ENCODE peak calls at places on chromosomes 1 and 21, in ten cellular contexts. B is lower lobe of right lung; M is ovary; L is thyroid gland; I is breast epithelium; Q is mesenchymal stem cell; J is mammary epithelial cell; A is AG04450; V is CD8-positive, alpha-beta memory T cell; Z is esophagus squamous epithelium. K is an unnamed sample. For H3K27me3, the result is how much of the 10 kb centered on the place peaks cover.

GRCh38 chr1:220497220-220497756 is 30.6 kb upstream of the MARK1 start:
- DNase-seq in B (no peak), M (no peak), L (no peak), I (no peak), Q (no peak), J (peak), A (no peak), V (no peak), Z (no peak), K (no peak)

GRCh38 chr1:75475709-75476108 is 135.2 kb downstream of the SLC44A5 start:
- DNase-seq in B (no peak), M (no peak), L (no peak), I (no peak), Q (no peak), J (no peak), A (no peak), V (no peak), Z (no peak), K (no peak)

GRCh38 chr1:204316164-204316563 is 43.6 kb downstream of the PLEKHA6 start:
- DNase-seq in B (no peak), M (no peak), L (no peak), I (no peak), Q (no peak), J (no peak), A (no peak), V (no peak), Z (no peak), K (no peak)

GRCh38 chr1:223683586-223684487 is 18.3 kb upstream of the CAPN8 start:
- DNase-seq in B (no peak), M (peak), L (peak), I (peak), Q (peak), J (peak), A (no peak), V (peak), Z (no peak), K (peak)

GRCh38 chr1:214422137-214422671 is 129.2 kb downstream of the PTPN14 start:
- DNase-seq in B (no peak), M (no peak), L (no peak), I (no peak), Q (peak), J (peak), A (peak), V (no peak), Z (no peak), K (no peak)

GRCh38 chr1:207935166-207935583 is 24.2 kb upstream of the CD34 start:
- DNase-seq in B (no peak), M (no peak), L (no peak), I (no peak), Q (no peak), J (no peak), A (no peak), V (no peak), Z (no peak), K (no peak)

GRCh38 chr1:43522776-43523480 is 7.8 kb upstream of the PTPRF start:
- DNase-seq in B (no peak), M (no peak), L (no peak), I (no peak), Q (peak), J (peak), A (peak), V (no peak), Z (no peak), K (no peak)

GRCh38 chr1:159991513-159991912 is 37.5 kb upstream of the SLAMF9 start:
- DNase-seq in B (no peak), M (no peak), L (no peak), I (no peak), Q (peak), J (no peak), A (no peak), V (no peak), Z (no peak), K (no peak)

GRCh38 chr1:101178688-101179491 is 57.9 kb upstream of the S1PR1 start:
- DNase-seq in B (no peak), M (no peak), L (no peak), I (no peak), Q (no peak), J (no peak), A (no peak), V (no peak), Z (no peak), K (no peak)

GRCh38 chr1:187509091-187509490 is 680.3 kb downstream of the PLA2G4A start:
- DNase-seq in B (no peak), M (no peak), L (no peak), I (no peak), Q (peak), J (no peak), A (no peak), V (no peak), Z (no peak), K (no peak)

GRCh38 chr1:201889092-201889968 is 632 bp downstream of the SHISA4 start:
- DNase-seq in B (no peak), M (peak), L (peak), I (no peak), Q (no peak), J (no peak), A (no peak), V (no peak), Z (no peak), K (no peak)

GRCh38 chr1:220363196-220363831 is 91.1 kb upstream of the RAB3GAP2 start:
- DNase-seq in B (no peak), M (no peak), L (no peak), I (no peak), Q (peak), J (no peak), A (no peak), V (no peak), Z (no peak), K (no peak)

GRCh38 chr1:23684415-23684814 is 7.2 kb upstream of the RPL11 start:
- DNase-seq in B (no peak), M (no peak), L (no peak), I (no peak), Q (no peak), J (no peak), A (no peak), V (no peak), Z (no peak), K (no peak)

GRCh38 chr1:115545791-115546733 is 95.7 kb upstream of the VANGL1 start:
- DNase-seq in B (no peak), M (no peak), L (peak), I (peak), Q (peak), J (peak), A (peak), V (no peak), Z (no peak), K (no peak)

GRCh38 chr1:171221665-171222591 is 26.4 kb upstream of the FMO1 start:
- DNase-seq in B (no peak), M (peak), L (no peak), I (no peak), Q (peak), J (peak), A (no peak), V (no peak), Z (no peak), K (no peak)

GRCh38 chr1:243505986-243506689 is 250.3 kb downstream of the SDCCAG8 start:
- DNase-seq in B (no peak), M (no peak), L (no peak), I (no peak), Q (no peak), J (no peak), A (no peak), V (no peak), Z (no peak), K (no peak)

GRCh38 chr1:20725189-20726106 is 7.1 kb downstream of the SH2D5 start:
- DNase-seq in B (no peak), M (peak), L (peak), I (no peak), Q (peak), J (peak), A (peak), V (no peak), Z (no peak), K (no peak)

GRCh38 chr1:203281851-203282661 is 23.3 kb upstream of the BTG2 start:
- DNase-seq in B (no peak), M (no peak), L (no peak), I (no peak), Q (no peak), J (no peak), A (no peak), V (no peak), Z (no peak), K (no peak)

GRCh38 chr1:96971849-96972602 is 250.4 kb downstream of the PTBP2 start:
- DNase-seq in B (no peak), M (no peak), L (no peak), I (no peak), Q (no peak), J (no peak), A (no peak), V (no peak), Z (no peak), K (no peak)

GRCh38 chr21:16124397-16125130 is 394.8 kb downstream of the USP25 start:
- DNase-seq in B (no peak), M (peak), L (peak), I (no peak), Q (peak), J (peak), A (peak), V (no peak), Z (no peak), K (no peak)

GRCh38 chr1:1208713-1209433 is 2.5 kb upstream of the TNFRSF18 start:
- DNase-seq in B (peak), M (no peak), L (no peak), I (no peak), Q (no peak), J (no peak), A (no peak), V (peak), Z (no peak), K (no peak)

GRCh38 chr1:24635195-24635843 is 7.8 kb upstream of the SRRM1 start:
- DNase-seq in B (no peak), M (no peak), L (no peak), I (no peak), Q (peak), J (peak), A (peak), V (no peak), Z (no peak), K (no peak)

GRCh38 chr1:42380617-42381423 is at the start of gene RIMKLA:
- DNase-seq in B (peak), M (peak), L (peak), I (peak), Q (peak), J (no peak), A (no peak), V (peak), Z (no peak), K (peak)

GRCh38 chr1:9291914-9292360 is 757 bp upstream of the SPSB1 start:
- DNase-seq in B (no peak), M (no peak), L (peak), I (no peak), Q (peak), J (peak), A (no peak), V (no peak), Z (no peak), K (no peak)

GRCh38 chr1:174114788-174115448 is 44.4 kb upstream of the RABGAP1L start:
- DNase-seq in B (no peak), M (no peak), L (no peak), I (no peak), Q (peak), J (peak), A (peak), V (no peak), Z (no peak), K (no peak)

GRCh38 chr1:7536891-7537591 is 234.1 kb upstream of the VAMP3 start:
- DNase-seq in B (peak), M (no peak), L (no peak), I (no peak), Q (no peak), J (no peak), A (no peak), V (no peak), Z (no peak), K (no peak)

GRCh38 chr21:21714396-21714795 is 716.2 kb downstream of the NCAM2 start:
- DNase-seq in B (no peak), M (no peak), L (no peak), I (no peak), Q (peak), J (no peak), A (peak), V (no peak), Z (no peak), K (no peak)

GRCh38 chr1:25641329-25641725 is 24.7 kb downstream of the MAN1C1 start:
- DNase-seq in B (no peak), M (no peak), L (no peak), I (no peak), Q (no peak), J (no peak), A (no peak), V (no peak), Z (no peak), K (no peak)

GRCh38 chr1:51898090-51898734 is 19.7 kb upstream of the NRDC start:
- DNase-seq in B (no peak), M (no peak), L (no peak), I (no peak), Q (peak), J (peak), A (peak), V (no peak), Z (no peak), K (no peak)

GRCh38 chr1:64295136-64295535 is 91.7 kb downstream of the UBE2U start:
- DNase-seq in B (no peak), M (no peak), L (no peak), I (no peak), Q (no peak), J (no peak), A (no peak), V (no peak), Z (no peak), K (no peak)
- H3K4me3 ChIP-seq in B (no peak), M (no peak), L (no peak), I (no peak), Q (no peak), J (no peak), A (no peak), V (no peak), Z (no peak), K (no peak)

GRCh38 chr1:151476083-151476482 is 16.8 kb upstream of the POGZ start:
- DNase-seq in B (no peak), M (no peak), L (no peak), I (no peak), Q (no peak), J (peak), A (no peak), V (no peak), Z (no peak), K (no peak)

GRCh38 chr1:151474711-151475110 is 15.4 kb upstream of the POGZ start:
- DNase-seq in B (no peak), M (no peak), L (no peak), I (no peak), Q (no peak), J (no peak), A (no peak), V (no peak), Z (no peak), K (no peak)

GRCh38 chr1:151475175-151475574 is 15.9 kb upstream of the POGZ start:
- DNase-seq in B (no peak), M (no peak), L (no peak), I (no peak), Q (no peak), J (peak), A (no peak), V (no peak), Z (no peak), K (no peak)

GRCh38 chr1:151477066-151477465 is 17.8 kb upstream of the POGZ start:
- DNase-seq in B (no peak), M (no peak), L (no peak), I (no peak), Q (no peak), J (no peak), A (no peak), V (no peak), Z (no peak), K (no peak)

GRCh38 chr1:151472852-151473731 is 13.8 kb upstream of the POGZ start:
- DNase-seq in B (peak), M (peak), L (peak), I (no peak), Q (peak), J (peak), A (no peak), V (no peak), Z (no peak), K (no peak)
- H3K27ac ChIP-seq in B (peak), M (peak), L (peak), I (peak), Q (no peak), J (no peak), A (no peak), V (peak), Z (peak), K (peak)

DNA sequence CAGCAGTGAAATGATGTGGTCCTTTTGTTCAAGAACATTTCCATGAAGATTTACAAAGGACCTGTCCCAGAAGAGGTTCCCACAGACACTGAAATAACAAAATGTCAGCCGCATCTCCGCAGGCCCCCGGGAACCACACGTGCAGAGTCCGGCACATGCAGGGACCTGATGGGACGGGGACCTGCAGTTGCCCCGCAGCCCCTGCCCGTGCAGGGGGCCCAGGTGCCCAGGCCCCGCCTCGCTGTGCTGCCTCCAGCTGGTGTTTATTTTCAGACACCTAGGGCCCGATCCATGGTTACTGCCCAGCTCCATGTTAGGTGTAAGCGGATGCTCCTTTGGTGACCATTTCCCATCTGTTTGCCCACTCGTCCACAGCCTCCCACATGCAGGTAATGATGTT is 149.3 kb upstream of the ARHGEF16 start:
- DNase-seq in B (no peak), M (no peak), L (no peak), I (no peak), Q (no peak), J (no peak), A (no peak), V (no peak), Z (no peak), K (no peak)
- H3K27me3 ChIP-seq in B (under half), M (under half), L (under half), I (under half), Q (under half), J (under half), A (under half), V (under half), Z (half or more), K (under half)

GRCh38 chr1:89354210-89354609 is 9.6 kb upstream of the GBP6 start:
- DNase-seq in B (no peak), M (no peak), L (no peak), I (no peak), Q (no peak), J (no peak), A (no peak), V (no peak), Z (no peak), K (no peak)
- H3K4me3 ChIP-seq in B (no peak), M (no peak), L (no peak), I (no peak), Q (no peak), J (no peak), A (no peak), V (no peak), Z (no peak), K (no peak)

GRCh38 chr1:94324168-94324544 is 86.8 kb upstream of the ARHGAP29 start:
- DNase-seq in B (no peak), M (no peak), L (no peak), I (no peak), Q (peak), J (peak), A (no peak), V (no peak), Z (no peak), K (no peak)

GRCh38 chr1:94325379-94326302 is 88.3 kb upstream of the ARHGAP29 start:
- DNase-seq in B (no peak), M (no peak), L (peak), I (peak), Q (peak), J (peak), A (peak), V (no peak), Z (no peak), K (no peak)

GRCh38 chr1:94323311-94324167 is 86.2 kb upstream of the ARHGAP29 start:
- DNase-seq in B (no peak), M (no peak), L (no peak), I (no peak), Q (no peak), J (peak), A (no peak), V (no peak), Z (no peak), K (no peak)

GRCh38 chr1:94321662-94322061 is 84.3 kb upstream of the ARHGAP29 start:
- DNase-seq in B (no peak), M (no peak), L (no peak), I (no peak), Q (no peak), J (no peak), A (no peak), V (no peak), Z (no peak), K (no peak)

DNA sequence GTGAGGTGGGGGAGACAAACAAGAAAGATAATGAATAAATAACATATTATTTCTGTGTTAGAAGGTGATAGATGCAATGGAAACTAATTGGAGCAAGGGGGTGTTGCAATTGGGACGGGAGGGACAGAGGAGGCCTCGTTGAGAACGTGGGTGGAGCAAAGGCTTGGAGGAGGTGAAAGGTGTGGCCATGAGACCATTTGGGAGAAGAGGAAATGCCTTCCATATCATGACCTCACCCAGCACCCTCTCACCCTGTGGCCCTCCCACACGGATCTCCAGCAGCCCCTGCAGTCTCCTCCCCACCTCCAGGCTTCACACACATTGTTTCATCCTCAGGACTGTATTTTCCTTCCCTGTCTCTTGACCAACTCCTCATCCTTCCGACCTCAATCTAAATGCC is 85.3 kb upstream of the ARHGAP29 start:
- DNase-seq in B (no peak), M (no peak), L (no peak), I (no peak), Q (no peak), J (peak), A (no peak), V (no peak), Z (no peak), K (no peak)
- H3K27ac ChIP-seq in B (peak), M (no peak), L (no peak), I (no peak), Q (peak), J (peak), A (no peak), V (no peak), Z (no peak), K (no peak)

DNA sequence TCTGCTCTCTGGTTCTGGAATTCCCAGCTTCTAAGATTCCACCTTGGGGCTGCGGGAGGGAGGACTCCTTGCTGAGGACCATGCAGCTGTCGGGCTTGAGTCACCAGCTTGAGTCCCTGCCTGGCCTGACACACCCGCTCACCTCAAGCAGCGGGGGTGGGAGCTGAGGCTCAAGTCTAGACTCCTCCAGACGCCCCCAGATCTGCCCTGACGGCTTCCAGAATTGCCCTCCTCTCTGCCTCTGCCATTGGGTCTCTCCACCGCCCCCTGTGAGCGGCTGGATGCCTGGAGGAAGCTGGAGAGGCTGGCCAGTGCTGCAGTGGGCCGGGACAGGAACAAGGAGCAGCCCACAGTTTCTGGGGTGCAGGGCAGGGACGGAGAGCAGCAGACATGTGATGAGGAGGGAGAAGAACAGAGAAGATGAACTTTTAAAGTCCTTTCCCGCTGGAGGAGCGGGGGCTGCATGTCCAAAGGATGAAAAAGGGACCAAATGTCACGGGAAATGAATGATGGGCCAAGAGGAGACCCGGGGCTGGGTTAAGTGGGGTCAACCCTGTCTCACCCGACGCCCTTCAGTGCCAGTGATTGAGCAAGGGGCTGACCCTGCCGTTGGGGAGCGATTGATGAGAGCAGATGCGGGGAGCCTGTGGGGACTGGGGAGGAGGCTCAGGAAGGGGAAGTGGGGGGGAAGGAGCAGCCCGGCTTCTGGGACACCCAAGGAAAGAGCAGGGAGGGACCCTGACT is 13.5 kb downstream of the CRABP2 start:
- DNase-seq in B (no peak), M (no peak), L (peak), I (no peak), Q (peak), J (peak), A (no peak), V (no peak), Z (no peak), K (no peak)
- H3K27me3 ChIP-seq in B (half or more), M (under half), L (under half), I (under half), Q (under half), J (under half), A (under half), V (under half), Z (half or more), K (under half)

GRCh38 chr1:116908821-116909510 is 750 bp upstream of the PTGFRN start:
- DNase-seq in B (no peak), M (no peak), L (no peak), I (no peak), Q (no peak), J (no peak), A (no peak), V (no peak), Z (no peak), K (no peak)
- H3K4me3 ChIP-seq in B (peak), M (peak), L (peak), I (peak), Q (peak), J (peak), A (no peak), V (no peak), Z (peak), K (peak)

DNA sequence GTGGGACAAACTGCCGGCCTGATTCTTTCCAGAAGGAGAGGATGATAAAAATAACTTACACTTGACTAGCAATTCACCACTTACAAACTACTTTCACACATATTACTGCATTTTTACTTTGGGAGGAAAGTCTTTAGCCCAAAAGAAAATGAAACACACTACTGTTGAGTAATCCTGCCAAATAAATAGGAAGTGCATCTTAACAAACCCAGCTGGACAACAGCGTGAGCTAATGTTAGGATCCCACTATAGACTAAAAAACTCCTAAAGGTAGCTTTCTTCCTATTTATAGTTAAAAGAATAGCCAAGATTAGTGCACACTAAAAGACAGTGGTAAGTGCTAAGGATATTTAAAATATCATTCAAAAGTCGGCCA is 83.8 kb downstream of the HSF2BP start:
- DNase-seq in B (no peak), M (no peak), L (no peak), I (no peak), Q (peak), J (no peak), A (no peak), V (no peak), Z (no peak), K (no peak)
- H3K27ac ChIP-seq in B (peak), M (peak), L (no peak), I (no peak), Q (no peak), J (no peak), A (no peak), V (no peak), Z (peak), K (peak)

K was measured in dorsolateral prefrontal cortex.